ENCODE peak calls at places on chromosomes 5 and 9, in ten cellular contexts. R is uterus, K is stomach, U is body of pancreas, A is heart left ventricle, X is GM12878, Y is A549, Z is IMR-90, E is ovary, V is HepG2. H is an unnamed sample.

GRCh38 chr5:154288145-154288544 is 97.6 kb downstream of the GALNT10 start:
- DNase-seq in A (no peak), K (peak), Z (peak), X (no peak), V (peak), E (peak), U (no peak), Y (no peak), R (no peak), H (no peak)

GRCh38 chr9:115845648-115846312 is 307.8 kb upstream of the PAPPA start:
- DNase-seq in U (no peak), V (no peak), X (no peak), R (no peak), Y (peak), K (no peak), Z (peak), E (no peak), A (no peak), H (no peak)

GRCh38 chr9:120901704-120902103 is 24.7 kb upstream of the PHF19 start:
- DNase-seq in E (no peak), K (no peak), Z (no peak), U (no peak), X (no peak), R (no peak), V (no peak), A (no peak), Y (no peak), H (no peak)

GRCh38 chr9:4620046-4620765 is 41.9 kb upstream of the PLPP6 start:
- DNase-seq in U (no peak), A (no peak), R (no peak), Z (no peak), K (no peak), V (no peak), Y (no peak), X (no peak), E (no peak), H (no peak)

GRCh38 chr5:121630402-121630801 is 221.3 kb upstream of the FTMT start:
- DNase-seq in X (no peak), Y (peak), A (no peak), V (peak), Z (peak), R (no peak), U (no peak), K (no peak), E (no peak), H (no peak)

GRCh38 chr9:76373173-76373771 is 21.0 kb downstream of the RFK start:
- DNase-seq in U (peak), K (peak), Y (peak), Z (peak), E (no peak), V (peak), A (peak), R (peak), X (no peak), H (no peak)

GRCh38 chr5:83434929-83435328 is 36.6 kb upstream of the VCAN start:
- DNase-seq in E (no peak), Y (no peak), V (no peak), Z (no peak), U (no peak), R (no peak), X (no peak), A (no peak), K (no peak), H (no peak)

GRCh38 chr5:158170060-158170459 is 311.1 kb upstream of the CLINT1 start:
- DNase-seq in E (no peak), R (no peak), U (no peak), X (no peak), Y (peak), K (peak), A (no peak), V (no peak), Z (no peak), H (no peak)

GRCh38 chr5:109533847-109534272 is 124.1 kb upstream of the PJA2 start:
- DNase-seq in K (no peak), A (no peak), Y (no peak), V (no peak), X (no peak), U (no peak), Z (no peak), R (no peak), E (no peak), H (no peak)

GRCh38 chr5:173050791-173051190 is 5.4 kb upstream of the CREBRF start:
- DNase-seq in K (no peak), U (no peak), V (no peak), A (no peak), R (no peak), X (no peak), Z (peak), E (no peak), Y (no peak), H (no peak)

GRCh38 chr5:154834045-154834444 is 16.4 kb downstream of the FAXDC2 start:
- DNase-seq in U (no peak), K (no peak), Z (no peak), V (peak), X (no peak), A (no peak), R (no peak), E (no peak), Y (no peak), H (no peak)

GRCh38 chr5:74257645-74258328 is 382.7 kb downstream of the ENC1 start:
- DNase-seq in Y (no peak), U (peak), K (peak), Z (peak), A (peak), E (peak), X (no peak), V (no peak), R (peak), H (peak)

GRCh38 chr9:38278931-38279532 is 113.5 kb upstream of the ALDH1B1 start:
- DNase-seq in K (no peak), X (no peak), R (no peak), U (no peak), A (no peak), E (no peak), Y (no peak), Z (no peak), V (no peak), H (no peak)

GRCh38 chr5:78429332-78429849 is 69.0 kb downstream of the SCAMP1 start:
- DNase-seq in U (no peak), X (no peak), A (no peak), R (no peak), K (no peak), V (peak), E (no peak), Y (no peak), Z (no peak), H (no peak)

GRCh38 chr5:148808864-148809642 is 17.4 kb upstream of the ADRB2 start:
- DNase-seq in Z (no peak), V (no peak), U (no peak), R (no peak), X (peak), K (no peak), E (no peak), Y (no peak), A (peak), H (no peak)

GRCh38 chr5:163473613-163474243 is 13.3 kb downstream of the HMMR start:
- DNase-seq in V (no peak), K (no peak), Z (no peak), U (no peak), Y (no peak), A (no peak), R (no peak), X (no peak), E (no peak), H (no peak)

GRCh38 chr9:93859431-93860215 is 95.5 kb downstream of the BARX1 start:
- DNase-seq in K (no peak), E (no peak), X (no peak), V (no peak), U (no peak), R (no peak), Y (no peak), A (no peak), Z (no peak), H (no peak)

GRCh38 chr9:126219717-126220116 is 106.9 kb upstream of the MVB12B start:
- DNase-seq in E (no peak), V (no peak), K (no peak), U (no peak), Z (no peak), R (no peak), A (no peak), Y (no peak), X (no peak), H (no peak)

GRCh38 chr9:134661299-134661698 is 19.7 kb downstream of the COL5A1 start:
- DNase-seq in E (peak), Z (no peak), V (no peak), X (no peak), R (no peak), A (peak), K (no peak), U (no peak), Y (no peak), H (no peak)
- H3K27ac ChIP-seq in E (no peak), Z (peak), V (no peak), X (no peak), R (peak), A (peak), K (peak), U (no peak), Y (no peak), H (peak)

GRCh38 chr9:128094950-128095544 is 27.0 kb downstream of the SLC25A25 start:
- DNase-seq in V (no peak), U (no peak), Y (no peak), X (no peak), R (no peak), Z (no peak), E (no peak), K (no peak), A (no peak), H (no peak)

GRCh38 chr9:128092199-128092977 is 24.4 kb downstream of the SLC25A25 start:
- DNase-seq in E (no peak), A (no peak), Z (no peak), V (no peak), R (no peak), X (no peak), K (no peak), U (no peak), Y (no peak), H (no peak)

GRCh38 chr9:128096614-128097013 is 28.6 kb downstream of the SLC25A25 start:
- DNase-seq in U (no peak), A (no peak), V (no peak), Z (no peak), X (no peak), K (no peak), Y (no peak), E (no peak), R (no peak), H (no peak)

GRCh38 chr9:128093016-128093415 is 25.0 kb downstream of the SLC25A25 start:
- DNase-seq in Y (no peak), A (no peak), K (no peak), Z (no peak), X (no peak), U (no peak), E (no peak), R (no peak), V (no peak), H (no peak)

GRCh38 chr9:128094166-128094949 is 26.3 kb downstream of the SLC25A25 start:
- DNase-seq in E (peak), X (no peak), V (no peak), Y (peak), A (peak), K (peak), U (peak), Z (peak), R (peak), H (peak)
- TF ChIP-seq POLR2A in E (peak), X (no peak), V (no peak), Y (no peak), A (peak), K (no peak), U (peak), Z (peak), R (peak), H (peak)

GRCh38 chr9:127789179-127789578 is 3.3 kb downstream of the CDK9 start:
- DNase-seq in X (no peak), Z (no peak), R (no peak), A (peak), U (no peak), E (no peak), K (no peak), Y (no peak), V (no peak), H (no peak)
- H3K27ac ChIP-seq in X (no peak), Z (no peak), R (no peak), A (peak), U (peak), E (peak), K (no peak), Y (no peak), V (no peak), H (no peak)

DNA sequence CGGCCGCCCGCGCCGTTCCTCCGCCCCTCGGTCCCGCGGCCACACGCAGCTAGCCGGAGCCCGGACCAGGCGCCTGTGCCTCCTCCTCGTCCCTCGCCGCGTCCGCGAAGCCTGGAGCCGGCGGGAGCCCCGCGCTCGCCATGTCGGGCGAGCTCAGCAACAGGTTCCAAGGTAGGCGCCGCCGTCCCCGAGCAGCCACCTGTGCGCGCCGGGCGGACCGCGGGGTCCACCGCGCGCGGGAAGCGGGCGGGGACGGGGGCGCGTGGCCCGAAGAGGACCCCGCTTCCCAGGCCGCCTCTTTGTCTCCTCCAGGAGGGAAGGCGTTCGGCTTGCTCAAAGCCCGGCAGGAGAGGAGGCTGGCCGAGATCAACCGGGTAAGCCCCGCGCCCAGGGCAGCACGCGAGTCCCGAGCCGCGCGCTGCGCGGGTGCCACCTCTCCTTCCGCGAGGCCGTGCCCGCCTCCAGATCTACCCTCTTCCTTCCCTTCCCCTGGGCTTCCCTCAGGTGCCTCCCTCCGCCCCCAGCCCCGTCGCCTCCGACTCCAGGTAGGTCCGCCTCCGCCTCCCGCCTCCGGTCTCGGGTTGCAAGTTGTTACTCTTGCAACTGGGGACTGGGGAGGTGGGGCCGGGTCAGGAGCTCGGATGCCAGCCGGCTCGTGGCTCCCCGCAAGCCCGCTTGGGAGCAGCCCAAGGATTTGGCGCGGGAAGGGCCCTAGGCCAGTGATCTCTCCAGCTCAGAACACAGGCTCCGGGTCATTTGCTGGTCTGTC is at the start of gene AIF1L:
- DNase-seq in X (no peak), A (peak), R (no peak), U (peak), V (no peak), Y (no peak), K (peak), E (no peak), Z (no peak), H (no peak)
- TF ChIP-seq POLR2A in X (no peak), A (peak), R (no peak), U (no peak), V (peak), Y (no peak), K (no peak), E (no peak), Z (no peak), H (no peak)

GRCh38 chr9:694499-695154 is 146.9 kb upstream of the DMRT1 start:
- DNase-seq in E (no peak), Z (peak), X (no peak), K (no peak), V (no peak), Y (peak), R (peak), U (no peak), A (peak), H (no peak)

GRCh38 chr9:698937-699336 is 142.6 kb upstream of the DMRT1 start:
- DNase-seq in Z (no peak), R (no peak), V (no peak), E (no peak), A (no peak), K (no peak), X (no peak), Y (no peak), U (no peak), H (no peak)

GRCh38 chr9:698276-698675 is 143.2 kb upstream of the DMRT1 start:
- DNase-seq in E (no peak), R (no peak), X (no peak), A (no peak), Z (peak), U (no peak), K (no peak), Y (no peak), V (no peak), H (no peak)

GRCh38 chr9:695252-695651 is 146.2 kb upstream of the DMRT1 start:
- DNase-seq in V (no peak), K (no peak), Y (no peak), R (no peak), Z (no peak), X (no peak), A (no peak), E (no peak), U (no peak), H (no peak)

DNA sequence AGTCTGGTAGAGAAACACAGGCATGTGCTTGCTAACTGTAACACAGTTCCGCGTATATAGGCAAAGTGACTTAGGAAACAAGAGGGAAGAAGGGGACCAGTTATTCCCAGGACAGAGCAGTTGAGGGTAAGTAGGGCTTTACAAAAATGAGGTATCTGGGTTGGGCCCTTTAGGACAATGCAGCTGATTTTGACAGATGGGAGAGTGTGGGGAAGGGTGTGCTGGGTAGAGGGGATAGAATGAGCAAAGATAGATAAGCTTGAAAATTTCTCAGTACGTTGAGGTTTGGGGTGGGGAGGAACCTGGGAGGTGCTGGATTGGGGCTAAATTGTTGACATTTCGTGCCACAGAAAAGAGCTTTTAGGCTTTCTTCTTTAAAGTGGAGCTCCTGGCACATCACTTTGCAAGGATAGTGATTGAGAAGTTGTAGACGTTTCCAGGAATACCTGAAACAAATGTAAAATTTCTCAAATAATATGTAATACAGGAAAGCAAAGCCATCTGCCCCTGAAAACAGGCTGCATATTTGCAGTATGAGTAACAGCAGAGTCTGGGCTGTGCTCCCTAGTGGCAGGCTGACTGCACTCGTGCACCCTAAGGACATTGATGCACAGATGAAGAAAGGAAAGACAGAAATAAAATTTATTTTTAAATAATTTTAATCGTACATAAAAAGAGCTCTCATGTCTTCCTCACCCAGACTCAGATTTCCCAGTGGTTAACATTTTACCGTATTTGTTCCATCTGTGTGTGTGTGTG is 145.0 kb upstream of the DMRT1 start:
- DNase-seq in Z (peak), A (no peak), K (no peak), Y (peak), U (no peak), R (peak), E (no peak), X (no peak), V (peak), H (no peak)
- H3K27ac ChIP-seq in Z (peak), A (peak), K (peak), Y (peak), U (peak), R (peak), E (no peak), X (no peak), V (peak), H (peak)

H was measured in esophagus squamous epithelium.